ENCODE peak calls at places on chromosome 10, in seven cellular contexts. N is adrenal gland, G is sigmoid colon, M is right lobe of liver, C is naive B cell, F is nephron progenitor cell, V is ELR. L is an unnamed sample.

GRCh38 chr10:7565871-7566270 is 100.9 kb downstream of the ITIH5 start:
- DNase-seq in G (no peak), N (no peak), C (no peak), F (no peak), V (no peak), M (no peak), L (no peak)

GRCh38 chr10:95214369-95214768 is 20.3 kb downstream of the ACSM6 start:
- DNase-seq in M (no peak), G (no peak), F (no peak), V (peak), N (no peak), C (no peak), L (no peak)

GRCh38 chr10:132700168-132701098 is 85.5 kb downstream of the NKX6-2 start:
- DNase-seq in N (peak), V (peak), C (no peak), G (peak), F (no peak), M (peak), L (peak)

GRCh38 chr10:71396714-71397339 is at the start of gene CDH23:
- DNase-seq in N (peak), M (peak), F (peak), G (peak), V (no peak), C (no peak), L (no peak)

GRCh38 chr10:121092341-121093099 is 241.4 kb downstream of the WDR11 start:
- DNase-seq in V (no peak), M (no peak), F (no peak), G (no peak), C (no peak), N (peak), L (no peak)

GRCh38 chr10:53395449-53395848 is 622.9 kb upstream of the MBL2 start:
- DNase-seq in F (no peak), G (no peak), M (no peak), C (no peak), V (no peak), N (no peak), L (no peak)

GRCh38 chr10:23110722-23111660 is 15.6 kb downstream of the MSRB2 start:
- DNase-seq in C (no peak), N (no peak), M (no peak), V (no peak), F (peak), G (no peak), L (no peak)

GRCh38 chr10:129253551-129254179 is 213.4 kb upstream of the MGMT start:
- DNase-seq in G (no peak), F (no peak), C (no peak), V (no peak), N (no peak), M (no peak), L (no peak)

GRCh38 chr10:100825325-100825875 is 80.0 kb downstream of the PAX2 start:
- DNase-seq in C (no peak), F (no peak), G (peak), N (no peak), V (no peak), M (no peak), L (no peak)

GRCh38 chr10:3435671-3436070 is 263.1 kb upstream of the PITRM1 start:
- DNase-seq in N (no peak), C (no peak), F (no peak), G (no peak), M (no peak), V (peak), L (no peak)

GRCh38 chr10:100790761-100791208 is 45.4 kb downstream of the PAX2 start:
- DNase-seq in F (peak), M (no peak), C (no peak), G (no peak), N (no peak), V (no peak), L (no peak)

GRCh38 chr10:10872035-10872673 is 145.5 kb upstream of the CELF2 start:
- DNase-seq in G (no peak), V (peak), F (no peak), C (no peak), N (no peak), M (no peak), L (no peak)

GRCh38 chr10:104642311-104643022 is 1.4 kb downstream of the SORCS3 start:
- DNase-seq in V (peak), F (peak), M (no peak), C (no peak), N (no peak), G (no peak), L (no peak)